ENCODE peak calls at places on chromosome 16, in nine cellular contexts. One of them, this sample, is unnamed.

GRCh38 chr16:81071816-81072215 is 5.2 kb downstream of the C16orf46 start:
- DNase-seq in suprapubic skin: no peak
- DNase-seq in H1: no peak
- DNase-seq in tibial nerve: no peak
- DNase-seq in SK-N-SH: no peak
- DNase-seq in ovary: no peak
- DNase-seq in stomach: no peak
- DNase-seq in sigmoid colon: no peak
- DNase-seq in K562: peak; percentile 63
- DNase-seq in this sample: no peak

GRCh38 chr16:11023640-11024039 is 79.3 kb downstream of the CLEC16A start:
- DNase-seq in stomach: no peak
- DNase-seq in H1: no peak
- DNase-seq in tibial nerve: no peak
- DNase-seq in ovary: no peak
- DNase-seq in SK-N-SH: no peak
- DNase-seq in sigmoid colon: no peak
- DNase-seq in suprapubic skin: no peak
- DNase-seq in K562: no peak
- DNase-seq in this sample: no peak

GRCh38 chr16:54928016-54928356 is 2.7 kb upstream of the IRX5 start:
- DNase-seq in SK-N-SH: no peak
- DNase-seq in sigmoid colon: no peak
- DNase-seq in suprapubic skin: no peak
- DNase-seq in H1: no peak
- DNase-seq in ovary: no peak
- DNase-seq in stomach: no peak
- DNase-seq in tibial nerve: no peak
- DNase-seq in K562: peak; percentile 43
- DNase-seq in this sample: no peak

GRCh38 chr16:89107209-89107582 is 13.5 kb downstream of the ACSF3 start:
- DNase-seq in SK-N-SH: no peak
- DNase-seq in stomach: no peak
- DNase-seq in K562: no peak
- DNase-seq in ovary: no peak
- DNase-seq in tibial nerve: no peak
- DNase-seq in sigmoid colon: no peak
- DNase-seq in H1: no peak
- DNase-seq in suprapubic skin: peak; percentile 49
- DNase-seq in this sample: no peak

GRCh38 chr16:84461029-84461415 is 43.4 kb downstream of the MEAK7 start:
- DNase-seq in tibial nerve: no peak
- DNase-seq in sigmoid colon: peak; percentile 64
- DNase-seq in stomach: peak; percentile 48
- DNase-seq in H1: no peak
- DNase-seq in K562: no peak
- DNase-seq in ovary: no peak
- DNase-seq in suprapubic skin: no peak
- DNase-seq in SK-N-SH: no peak
- DNase-seq in this sample: no peak

GRCh38 chr16:53973021-53973420 is 269.1 kb downstream of the FTO start:
- DNase-seq in suprapubic skin: no peak
- DNase-seq in H1: no peak
- DNase-seq in SK-N-SH: no peak
- DNase-seq in sigmoid colon: no peak
- DNase-seq in ovary: no peak
- DNase-seq in stomach: no peak
- DNase-seq in K562: no peak
- DNase-seq in tibial nerve: no peak
- DNase-seq in this sample: no peak

GRCh38 chr16:728131-728889 is 1.4 kb downstream of the HAGHL start:
- DNase-seq in K562: peak; percentile 95
- DNase-seq in SK-N-SH: peak; percentile 96
- DNase-seq in sigmoid colon: peak; percentile 83
- DNase-seq in tibial nerve: no peak
- DNase-seq in suprapubic skin: no peak
- DNase-seq in H1: no peak
- DNase-seq in stomach: peak; percentile 69
- DNase-seq in ovary: no peak
- DNase-seq in this sample: peak; percentile 79

GRCh38 chr16:80743772-80744171 is 60.6 kb downstream of the CDYL2 start:
- DNase-seq in sigmoid colon: no peak
- DNase-seq in ovary: no peak
- DNase-seq in SK-N-SH: no peak
- DNase-seq in suprapubic skin: no peak
- DNase-seq in K562: no peak
- DNase-seq in stomach: no peak
- DNase-seq in tibial nerve: no peak
- DNase-seq in H1: no peak
- DNase-seq in this sample: no peak

GRCh38 chr16:47045459-47045858 is 72.0 kb upstream of the DNAJA2 start:
- DNase-seq in stomach: no peak
- DNase-seq in ovary: no peak
- DNase-seq in tibial nerve: no peak
- DNase-seq in sigmoid colon: no peak
- DNase-seq in K562: no peak
- DNase-seq in suprapubic skin: no peak
- DNase-seq in H1: no peak
- DNase-seq in SK-N-SH: no peak
- DNase-seq in this sample: no peak

GRCh38 chr16:20952144-20952797 is 51.7 kb downstream of the LYRM1 start:
- DNase-seq in sigmoid colon: no peak
- DNase-seq in tibial nerve: no peak
- DNase-seq in K562: no peak
- DNase-seq in SK-N-SH: no peak
- DNase-seq in H1: no peak
- DNase-seq in suprapubic skin: no peak
- DNase-seq in stomach: no peak
- DNase-seq in ovary: no peak
- DNase-seq in this sample: no peak

GRCh38 chr16:74271879-74272278 is 24.7 kb upstream of the PSMD7 start:
- DNase-seq in stomach: no peak
- DNase-seq in sigmoid colon: no peak
- DNase-seq in tibial nerve: no peak
- DNase-seq in ovary: no peak
- DNase-seq in SK-N-SH: no peak
- DNase-seq in K562: no peak
- DNase-seq in H1: peak; percentile 7
- DNase-seq in suprapubic skin: no peak
- DNase-seq in this sample: no peak

GRCh38 chr16:80741716-80742115 is 62.7 kb downstream of the CDYL2 start:
- DNase-seq in tibial nerve: no peak
- DNase-seq in stomach: no peak
- DNase-seq in sigmoid colon: no peak
- DNase-seq in K562: no peak
- DNase-seq in ovary: no peak
- DNase-seq in suprapubic skin: no peak
- DNase-seq in H1: no peak
- DNase-seq in SK-N-SH: no peak
- DNase-seq in this sample: no peak

GRCh38 chr16:77732241-77732946 is 10.1 kb downstream of the NUDT7 start:
- DNase-seq in SK-N-SH: no peak
- DNase-seq in sigmoid colon: no peak
- DNase-seq in suprapubic skin: no peak
- DNase-seq in tibial nerve: no peak
- DNase-seq in ovary: no peak
- DNase-seq in stomach: no peak
- DNase-seq in H1: no peak
- DNase-seq in K562: no peak
- DNase-seq in this sample: no peak

GRCh38 chr16:53007095-53007494 is 45.6 kb downstream of the CHD9NB start:
- DNase-seq in suprapubic skin: no peak
- DNase-seq in stomach: no peak
- DNase-seq in H1: no peak
- DNase-seq in sigmoid colon: no peak
- DNase-seq in SK-N-SH: no peak
- DNase-seq in ovary: no peak
- DNase-seq in tibial nerve: no peak
- DNase-seq in K562: peak; percentile 14
- DNase-seq in this sample: no peak

GRCh38 chr16:64122177-64122576 is 999.7 kb downstream of the CDH11 start:
- DNase-seq in stomach: no peak
- DNase-seq in ovary: no peak
- DNase-seq in suprapubic skin: no peak
- DNase-seq in K562: no peak
- DNase-seq in tibial nerve: no peak
- DNase-seq in sigmoid colon: no peak
- DNase-seq in SK-N-SH: no peak
- DNase-seq in H1: no peak
- DNase-seq in this sample: no peak

GRCh38 chr16:20303012-20303411 is 24.3 kb downstream of the GP2 start:
- DNase-seq in stomach: no peak
- DNase-seq in tibial nerve: no peak
- DNase-seq in ovary: no peak
- DNase-seq in H1: no peak
- DNase-seq in SK-N-SH: no peak
- DNase-seq in suprapubic skin: no peak
- DNase-seq in sigmoid colon: no peak
- DNase-seq in K562: peak; percentile 30
- DNase-seq in this sample: no peak

GRCh38 chr16:69499541-69500255 is 66.1 kb upstream of the NFAT5 start:
- DNase-seq in sigmoid colon: no peak
- DNase-seq in tibial nerve: no peak
- DNase-seq in K562: no peak
- DNase-seq in suprapubic skin: no peak
- DNase-seq in ovary: no peak
- DNase-seq in H1: no peak
- DNase-seq in stomach: no peak
- DNase-seq in SK-N-SH: no peak
- DNase-seq in this sample: no peak

GRCh38 chr16:86886651-86887050 is 308.3 kb downstream of the FOXL1 start:
- DNase-seq in sigmoid colon: no peak
- DNase-seq in H1: no peak
- DNase-seq in suprapubic skin: no peak
- DNase-seq in stomach: no peak
- DNase-seq in ovary: no peak
- DNase-seq in tibial nerve: no peak
- DNase-seq in SK-N-SH: no peak
- DNase-seq in K562: no peak
- DNase-seq in this sample: no peak

GRCh38 chr16:83215417-83216001 is 588.7 kb downstream of the CDH13 start:
- DNase-seq in stomach: peak; percentile 39
- DNase-seq in K562: peak; percentile 59
- DNase-seq in ovary: no peak
- DNase-seq in H1: peak; percentile 97
- DNase-seq in tibial nerve: no peak
- DNase-seq in sigmoid colon: no peak
- DNase-seq in suprapubic skin: no peak
- DNase-seq in SK-N-SH: peak; percentile 49
- DNase-seq in this sample: peak; percentile 37
- TF ChIP-seq CTCF in stomach: peak; percentile 77
- TF ChIP-seq CTCF in K562: peak; percentile 83
- TF ChIP-seq CTCF in ovary: no peak
- TF ChIP-seq CTCF in H1: peak; percentile 94
- TF ChIP-seq CTCF in tibial nerve: no peak
- TF ChIP-seq CTCF in sigmoid colon: peak; percentile 46
- TF ChIP-seq CTCF in suprapubic skin: peak; percentile 49
- TF ChIP-seq CTCF in SK-N-SH: peak; percentile 76
- TF ChIP-seq CTCF in this sample: peak; percentile 92

DNA sequence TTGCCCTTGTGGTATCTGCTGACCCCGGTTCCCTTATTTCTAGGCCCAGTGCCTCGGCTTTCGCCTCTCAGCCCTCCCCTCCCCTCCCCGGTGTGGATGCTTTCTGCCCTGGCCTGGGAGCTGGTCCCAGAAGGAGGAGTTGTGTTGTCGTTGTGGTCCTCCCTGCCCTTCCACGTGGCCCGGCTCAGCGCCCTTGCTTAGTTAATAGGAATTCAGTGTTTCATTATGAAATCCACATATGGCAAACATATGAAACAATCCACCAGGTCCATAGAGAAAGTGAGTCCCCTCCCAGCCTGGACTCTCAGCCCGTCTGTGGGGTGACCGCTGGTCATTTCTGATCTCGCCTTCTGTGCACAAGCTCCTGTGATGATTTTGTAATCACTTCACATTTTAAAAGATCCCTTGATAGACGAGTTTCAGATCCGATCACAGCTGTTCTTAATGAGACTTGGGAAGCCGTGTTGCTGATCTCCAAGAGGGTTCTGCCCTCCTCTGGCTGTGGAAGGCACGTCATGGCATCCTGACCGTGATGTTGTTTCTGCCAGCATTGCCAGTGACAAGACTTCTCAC is 112.1 kb downstream of the BANP start:
- DNase-seq in sigmoid colon: peak; percentile 81
- DNase-seq in tibial nerve: peak; percentile 36
- DNase-seq in stomach: no peak
- DNase-seq in suprapubic skin: peak; percentile 86
- DNase-seq in SK-N-SH: peak; percentile 87
- DNase-seq in K562: no peak
- DNase-seq in H1: no peak
- DNase-seq in ovary: peak; percentile 70
- DNase-seq in this sample: no peak
- TF ChIP-seq EP300 in sigmoid colon: no peak
- TF ChIP-seq EP300 in tibial nerve: no peak
- TF ChIP-seq EP300 in stomach: no peak
- TF ChIP-seq EP300 in suprapubic skin: no peak
- TF ChIP-seq EP300 in SK-N-SH: no peak
- TF ChIP-seq EP300 in K562: no peak
- TF ChIP-seq EP300 in H1: no peak
- TF ChIP-seq EP300 in ovary: no peak
- TF ChIP-seq EP300 in this sample: no peak

GRCh38 chr16:67648764-67649407 is 3.9 kb downstream of the CARMIL2 start:
- DNase-seq in tibial nerve: no peak
- DNase-seq in stomach: no peak
- DNase-seq in SK-N-SH: no peak
- DNase-seq in ovary: no peak
- DNase-seq in suprapubic skin: peak; percentile 61
- DNase-seq in H1: no peak
- DNase-seq in K562: no peak
- DNase-seq in sigmoid colon: no peak
- DNase-seq in this sample: no peak
- H3K27me3 ChIP-seq in tibial nerve: peaks cover 88% of the 10 kb centered on the region
- H3K27me3 ChIP-seq in stomach: peaks cover 100% of the 10 kb centered on the region
- H3K27me3 ChIP-seq in SK-N-SH: no peaks in the 10 kb centered on the region
- H3K27me3 ChIP-seq in ovary: peaks cover 6% of the 10 kb centered on the region
- H3K27me3 ChIP-seq in suprapubic skin: peaks cover 90% of the 10 kb centered on the region
- H3K27me3 ChIP-seq in H1: peaks cover 33% of the 10 kb centered on the region
- H3K27me3 ChIP-seq in K562: peaks cover 8% of the 10 kb centered on the region
- H3K27me3 ChIP-seq in sigmoid colon: peaks cover 55% of the 10 kb centered on the region
- H3K27me3 ChIP-seq in this sample: peaks cover 99% of the 10 kb centered on the region

DNA sequence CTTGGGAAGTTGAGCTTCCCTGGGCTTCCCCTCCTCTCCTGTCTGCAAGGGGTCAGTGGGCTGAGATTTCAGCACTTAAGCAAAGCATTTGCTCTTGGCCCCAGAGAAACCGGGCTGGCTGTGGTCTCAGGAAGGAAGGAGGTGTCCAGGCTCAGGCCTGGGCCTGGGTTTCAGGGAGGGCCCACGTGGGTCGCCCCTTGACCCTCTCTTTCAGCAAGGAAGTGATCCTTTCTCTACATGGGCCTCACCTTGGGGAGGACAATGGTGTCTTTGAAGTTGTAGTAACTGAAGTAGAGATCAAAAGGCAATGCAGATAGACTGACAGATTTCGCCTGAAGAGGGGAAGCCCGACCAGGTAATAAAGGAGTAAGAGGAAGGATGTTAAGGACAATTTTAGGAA is 2.7 kb downstream of the NOD2 start:
- DNase-seq in suprapubic skin: no peak
- DNase-seq in K562: no peak
- DNase-seq in sigmoid colon: no peak
- DNase-seq in H1: no peak
- DNase-seq in ovary: no peak
- DNase-seq in stomach: no peak
- DNase-seq in tibial nerve: no peak
- DNase-seq in SK-N-SH: no peak
- DNase-seq in this sample: no peak
- TF ChIP-seq CTCF in suprapubic skin: no peak
- TF ChIP-seq CTCF in K562: no peak
- TF ChIP-seq CTCF in sigmoid colon: no peak
- TF ChIP-seq CTCF in H1: no peak
- TF ChIP-seq CTCF in ovary: no peak
- TF ChIP-seq CTCF in stomach: no peak
- TF ChIP-seq CTCF in tibial nerve: no peak
- TF ChIP-seq CTCF in SK-N-SH: no peak
- TF ChIP-seq CTCF in this sample: no peak

GRCh38 chr16:12339686-12340085 is 363.2 kb downstream of the SNX29 start:
- DNase-seq in suprapubic skin: no peak
- DNase-seq in K562: no peak
- DNase-seq in tibial nerve: no peak
- DNase-seq in H1: no peak
- DNase-seq in SK-N-SH: no peak
- DNase-seq in sigmoid colon: no peak
- DNase-seq in stomach: no peak
- DNase-seq in ovary: no peak
- DNase-seq in this sample: no peak
- TF ChIP-seq EP300 in suprapubic skin: no peak
- TF ChIP-seq EP300 in K562: no peak
- TF ChIP-seq EP300 in tibial nerve: no peak
- TF ChIP-seq EP300 in H1: no peak
- TF ChIP-seq EP300 in SK-N-SH: no peak
- TF ChIP-seq EP300 in sigmoid colon: no peak
- TF ChIP-seq EP300 in stomach: no peak
- TF ChIP-seq EP300 in ovary: no peak
- TF ChIP-seq EP300 in this sample: no peak